ENCODE peak calls at places on chromosomes 12 and 14, in nine cellular contexts. N is transverse colon; Z is NCI-H146; X is amniotic stem cell; H is stimulated activated CD4-positive, alpha-beta T cell treated with anti-CD3 and anti-CD28 coated beads, Interleukin-12 subunit alpha, Interleukin-12 subunit beta, amount 100 ng/mL, for 24 hours; T is sciatic nerve; D is HTR-8/SVneo; W is left cardiac atrium; G is NCI-H460. J is an unnamed sample.

GRCh38 chr12:2052861-2053674 is at the start of gene CACNA1C:
- DNase-seq in N (peak; percentile 46), Z (peak; percentile 40), X (peak; percentile 29), H (peak; percentile 15), T (peak; percentile 73), D (peak; percentile 48), W (peak; percentile 57), G (no peak), J (no peak)

GRCh38 chr12:78101946-78102635 is 271.4 kb downstream of the NAV3 start:
- DNase-seq in N (no peak), Z (peak; percentile 47), X (no peak), H (no peak), T (no peak), D (no peak), W (no peak), G (no peak), J (no peak)

GRCh38 chr12:98645572-98646067 is 530 bp downstream of the APAF1 start:
- DNase-seq in N (peak; percentile 33), Z (peak; percentile 44), X (no peak), H (no peak), T (no peak), D (peak; percentile 17), W (no peak), G (peak; percentile 13), J (no peak)

GRCh38 chr12:123143753-123144461 is 7.0 kb downstream of the PITPNM2 start:
- DNase-seq in N (no peak), Z (no peak), X (no peak), H (no peak), T (no peak), D (no peak), W (no peak), G (no peak), J (no peak)

GRCh38 chr12:126219139-126219538 is 1153.9 kb downstream of the AACS start:
- DNase-seq in N (no peak), Z (no peak), X (no peak), H (no peak), T (no peak), D (no peak), W (no peak), G (no peak), J (no peak)

GRCh38 chr14:89304972-89305703 is 111.9 kb downstream of the FOXN3 start:
- DNase-seq in N (peak; percentile 24), Z (no peak), X (peak; percentile 14), H (no peak), T (peak; percentile 66), D (no peak), W (peak; percentile 47), G (no peak), J (no peak)

GRCh38 chr12:107522692-107523477 is 162.7 kb upstream of the PWP1 start:
- DNase-seq in N (no peak), Z (peak; percentile 11), X (no peak), H (no peak), T (no peak), D (no peak), W (no peak), G (no peak), J (no peak)

GRCh38 chr12:63808631-63809030 is 28.9 kb downstream of the RXYLT1 start:
- DNase-seq in N (no peak), Z (no peak), X (no peak), H (no peak), T (no peak), D (no peak), W (no peak), G (no peak), J (no peak)

GRCh38 chr12:6029401-6029800 is 84.3 kb upstream of the ANO2 start:
- DNase-seq in N (no peak), Z (no peak), X (no peak), H (no peak), T (no peak), D (no peak), W (no peak), G (no peak), J (no peak)

GRCh38 chr14:44453433-44454171 is 53.5 kb downstream of the FSCB start:
- DNase-seq in N (no peak), Z (peak; percentile 39), X (no peak), H (no peak), T (no peak), D (no peak), W (no peak), G (peak; percentile 5), J (no peak)

GRCh38 chr12:11623382-11623781 is 26.1 kb upstream of the ETV6 start:
- DNase-seq in N (no peak), Z (no peak), X (no peak), H (no peak), T (no peak), D (no peak), W (no peak), G (no peak), J (no peak)

GRCh38 chr14:68660495-68660894 is 132.4 kb downstream of the ZFP36L1 start:
- DNase-seq in N (no peak), Z (no peak), X (no peak), H (no peak), T (no peak), D (no peak), W (no peak), G (no peak), J (no peak)

GRCh38 chr12:108304633-108305032 is 34.5 kb downstream of the CMKLR1 start:
- DNase-seq in N (no peak), Z (no peak), X (no peak), H (no peak), T (no peak), D (no peak), W (peak; percentile 50), G (no peak), J (no peak)

GRCh38 chr14:74855945-74856344 is 20.0 kb downstream of the PROX2 start:
- DNase-seq in N (no peak), Z (no peak), X (no peak), H (no peak), T (no peak), D (no peak), W (no peak), G (no peak), J (no peak)

GRCh38 chr12:110534811-110535210 is 32.7 kb downstream of the RAD9B start:
- DNase-seq in N (no peak), Z (no peak), X (no peak), H (no peak), T (no peak), D (no peak), W (no peak), G (no peak), J (no peak)

GRCh38 chr14:27881646-27882045 is 884.9 kb upstream of the FOXG1 start:
- DNase-seq in N (no peak), Z (no peak), X (no peak), H (no peak), T (no peak), D (no peak), W (no peak), G (no peak), J (no peak)

GRCh38 chr12:52530366-52530765 is 10.2 kb upstream of the KRT5 start:
- DNase-seq in N (no peak), Z (no peak), X (no peak), H (no peak), T (peak; percentile 33), D (no peak), W (no peak), G (no peak), J (no peak)

GRCh38 chr12:113222730-113223531 is 1.7 kb downstream of the TPCN1 start:
- DNase-seq in N (peak; percentile 84), Z (peak; percentile 57), X (peak; percentile 33), H (no peak), T (no peak), D (no peak), W (peak; percentile 72), G (peak; percentile 64), J (no peak)

GRCh38 chr14:97066068-97066899 is 269.1 kb downstream of the VRK1 start:
- DNase-seq in N (no peak), Z (no peak), X (no peak), H (no peak), T (no peak), D (no peak), W (no peak), G (no peak), J (no peak)

GRCh38 chr12:1738480-1738879 is 47.6 kb downstream of the ADIPOR2 start:
- DNase-seq in N (no peak), Z (no peak), X (no peak), H (no peak), T (no peak), D (no peak), W (no peak), G (no peak), J (no peak)

GRCh38 chr14:103803661-103804060 is 43.7 kb downstream of the PPP1R13B start:
- DNase-seq in N (no peak), Z (no peak), X (no peak), H (no peak), T (no peak), D (no peak), W (no peak), G (no peak), J (no peak)

GRCh38 chr12:87813476-87814234 is 215.5 kb downstream of the C12orf50 start:
- DNase-seq in N (no peak), Z (no peak), X (no peak), H (no peak), T (no peak), D (no peak), W (no peak), G (no peak), J (no peak)

GRCh38 chr12:125677829-125678228 is 612.6 kb downstream of the AACS start:
- DNase-seq in N (no peak), Z (no peak), X (no peak), H (no peak), T (no peak), D (no peak), W (no peak), G (no peak), J (no peak)

GRCh38 chr14:33307691-33308369 is 369.2 kb downstream of the NPAS3 start:
- DNase-seq in N (no peak), Z (peak; percentile 65), X (peak; percentile 6), H (no peak), T (peak; percentile 59), D (no peak), W (peak; percentile 42), G (no peak), J (no peak)

GRCh38 chr14:45083622-45083978 is 316 bp upstream of the PRPF39 start:
- DNase-seq in N (no peak), Z (no peak), X (no peak), H (no peak), T (no peak), D (no peak), W (no peak), G (no peak), J (no peak)

GRCh38 chr14:101551729-101552595 is 9.3 kb upstream of the DIO3 start:
- DNase-seq in N (no peak), Z (no peak), X (no peak), H (no peak), T (no peak), D (no peak), W (no peak), G (no peak), J (no peak)

GRCh38 chr14:103931422-103931821 is 3.2 kb downstream of the TDRD9 start:
- DNase-seq in N (no peak), Z (no peak), X (no peak), H (no peak), T (no peak), D (no peak), W (no peak), G (no peak), J (peak; percentile 65)

GRCh38 chr12:12405882-12406281 is 49.0 kb downstream of the BORCS5 start:
- DNase-seq in N (peak; percentile 77), Z (no peak), X (no peak), H (no peak), T (no peak), D (no peak), W (no peak), G (no peak), J (no peak)

GRCh38 chr12:51818086-51818485 is 30.4 kb downstream of the FIGNL2 start:
- DNase-seq in N (no peak), Z (no peak), X (no peak), H (no peak), T (no peak), D (no peak), W (no peak), G (no peak), J (no peak)